ENCODE peak calls at places on chromosomes 13 and 19, in eight cellular contexts. X, J, M, U, L, B, V and A are unnamed samples.

GRCh38 chr13:90645582-90645981 is 701.9 kb upstream of the MIR17HG start:
- DNase-seq in X (no peak), J (no peak), M (no peak), U (no peak), L (no peak), B (no peak), V (no peak), A (no peak)

GRCh38 chr19:13804830-13805683 is 9.8 kb downstream of the ZSWIM4 start:
- DNase-seq in X (no peak), J (no peak), M (no peak), U (no peak), L (no peak), B (no peak), V (no peak), A (no peak)

GRCh38 chr13:20997301-20998061 is 63.9 kb downstream of the LATS2 start:
- DNase-seq in X (no peak), J (no peak), M (no peak), U (peak), L (peak), B (peak), V (no peak), A (no peak)

GRCh38 chr13:28719656-28720055 is 886 bp upstream of the SLC46A3 start:
- DNase-seq in X (no peak), J (no peak), M (no peak), U (no peak), L (peak), B (peak), V (no peak), A (no peak)

GRCh38 chr13:22103046-22103445 is 432.2 kb downstream of the FGF9 start:
- DNase-seq in X (no peak), J (no peak), M (no peak), U (no peak), L (no peak), B (no peak), V (no peak), A (no peak)

GRCh38 chr19:30522359-30522758 is 150.2 kb downstream of the ZNF536 start:
- DNase-seq in X (no peak), J (no peak), M (no peak), U (no peak), L (no peak), B (no peak), V (no peak), A (no peak)

GRCh38 chr13:97235549-97236206 is 13.5 kb downstream of the MBNL2 start:
- DNase-seq in X (no peak), J (no peak), M (no peak), U (peak), L (no peak), B (no peak), V (no peak), A (no peak)

GRCh38 chr19:53991224-53992113 is at the start of gene CACNG6:
- DNase-seq in X (no peak), J (no peak), M (no peak), U (no peak), L (no peak), B (peak), V (no peak), A (no peak)

GRCh38 chr13:97307882-97308624 is 85.9 kb downstream of the MBNL2 start:
- DNase-seq in X (no peak), J (no peak), M (no peak), U (peak), L (peak), B (peak), V (no peak), A (no peak)

GRCh38 chr19:45446944-45447343 is 20.9 kb upstream of the FOSB start:
- DNase-seq in X (no peak), J (no peak), M (no peak), U (no peak), L (no peak), B (no peak), V (no peak), A (no peak)

GRCh38 chr13:23673354-23673753 is 103.1 kb downstream of the TNFRSF19 start:
- DNase-seq in X (no peak), J (peak), M (no peak), U (peak), L (peak), B (peak), V (no peak), A (no peak)

GRCh38 chr19:19152668-19153384 is 14.5 kb upstream of the TMEM161A start:
- DNase-seq in X (no peak), J (no peak), M (no peak), U (no peak), L (no peak), B (no peak), V (no peak), A (no peak)

GRCh38 chr19:19155495-19156219 is 14.4 kb downstream of the MEF2B start:
- DNase-seq in X (no peak), J (no peak), M (peak), U (no peak), L (no peak), B (no peak), V (no peak), A (no peak)

GRCh38 chr19:19151418-19151817 is 13.1 kb upstream of the TMEM161A start:
- DNase-seq in X (no peak), J (no peak), M (no peak), U (no peak), L (no peak), B (no peak), V (no peak), A (no peak)

GRCh38 chr19:19157808-19158207 is 12.3 kb downstream of the MEF2B start:
- DNase-seq in X (no peak), J (no peak), M (no peak), U (no peak), L (no peak), B (no peak), V (no peak), A (no peak)

GRCh38 chr19:19154768-19155494 is 15.1 kb downstream of the MEF2B start:
- DNase-seq in X (no peak), J (no peak), M (no peak), U (no peak), L (no peak), B (no peak), V (no peak), A (no peak)
- TF ChIP-seq CTCF in X (no peak), J (no peak), M (no peak), U (no peak), L (no peak), B (no peak), V (no peak), A (no peak)

DNA sequence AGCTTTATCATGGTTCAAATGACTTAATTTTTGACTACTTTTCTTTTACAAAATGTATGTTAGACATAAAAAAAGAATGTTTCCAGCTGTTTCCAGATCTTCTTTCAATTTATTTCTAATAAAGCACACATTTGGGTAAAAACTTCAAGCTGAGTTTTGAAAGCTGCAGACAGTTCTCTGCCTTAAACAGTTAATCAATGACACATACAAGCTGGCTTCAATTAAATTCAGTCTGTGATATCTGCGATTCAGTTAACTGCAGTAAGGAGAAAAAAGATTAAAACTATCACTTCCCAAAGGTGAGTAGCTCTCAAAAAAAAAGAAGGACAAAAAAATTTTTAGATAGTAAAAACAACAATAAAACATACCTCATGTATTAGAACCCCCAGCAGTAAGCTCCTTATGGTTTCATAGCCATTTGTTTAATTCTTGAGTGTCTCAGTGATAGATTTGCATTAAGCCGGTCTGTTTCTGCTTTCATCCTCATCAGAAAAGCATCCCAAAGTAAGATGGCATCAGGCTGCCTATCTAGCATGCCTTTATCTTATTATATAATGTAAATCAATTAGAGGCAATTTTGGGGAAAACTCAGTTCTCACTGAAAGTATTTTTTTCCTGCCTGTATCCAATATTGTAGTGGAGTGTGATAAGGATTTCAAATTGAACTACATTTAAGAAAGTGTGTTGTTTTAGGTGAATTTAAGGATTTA is 81.8 kb upstream of the STARD13 start:
- DNase-seq in X (no peak), J (no peak), M (no peak), U (no peak), L (no peak), B (no peak), V (no peak), A (no peak)
- TF ChIP-seq CTCF in X (no peak), J (no peak), M (no peak), U (no peak), L (no peak), B (no peak), V (no peak), A (no peak)

GRCh38 chr13:66689037-66689619 is 541.0 kb downstream of the PCDH9 start:
- DNase-seq in X (no peak), J (no peak), M (no peak), U (no peak), L (no peak), B (peak), V (no peak), A (no peak)
- TF ChIP-seq CTCF in X (peak), J (no peak), M (peak), U (no peak), L (peak), B (peak), V (no peak), A (no peak)

GRCh38 chr13:99414048-99414995 is 87.0 kb upstream of the TM9SF2 start:
- DNase-seq in X (no peak), J (no peak), M (no peak), U (no peak), L (no peak), B (no peak), V (no peak), A (no peak)
- TF ChIP-seq CTCF in X (no peak), J (no peak), M (no peak), U (no peak), L (no peak), B (no peak), V (no peak), A (no peak)

GRCh38 chr19:33394723-33395560 is 21.4 kb downstream of the CEBPG start:
- DNase-seq in X (no peak), J (peak), M (no peak), U (no peak), L (no peak), B (no peak), V (no peak), A (no peak)

GRCh38 chr19:33392341-33393285 is 19.1 kb downstream of the CEBPG start:
- DNase-seq in X (no peak), J (peak), M (no peak), U (no peak), L (no peak), B (no peak), V (no peak), A (no peak)

GRCh38 chr19:33394006-33394722 is 20.7 kb downstream of the CEBPG start:
- DNase-seq in X (no peak), J (peak), M (no peak), U (no peak), L (peak), B (peak), V (peak), A (no peak)

GRCh38 chr19:33391631-33392249 is 18.2 kb downstream of the CEBPG start:
- DNase-seq in X (no peak), J (no peak), M (no peak), U (no peak), L (no peak), B (no peak), V (no peak), A (no peak)

DNA sequence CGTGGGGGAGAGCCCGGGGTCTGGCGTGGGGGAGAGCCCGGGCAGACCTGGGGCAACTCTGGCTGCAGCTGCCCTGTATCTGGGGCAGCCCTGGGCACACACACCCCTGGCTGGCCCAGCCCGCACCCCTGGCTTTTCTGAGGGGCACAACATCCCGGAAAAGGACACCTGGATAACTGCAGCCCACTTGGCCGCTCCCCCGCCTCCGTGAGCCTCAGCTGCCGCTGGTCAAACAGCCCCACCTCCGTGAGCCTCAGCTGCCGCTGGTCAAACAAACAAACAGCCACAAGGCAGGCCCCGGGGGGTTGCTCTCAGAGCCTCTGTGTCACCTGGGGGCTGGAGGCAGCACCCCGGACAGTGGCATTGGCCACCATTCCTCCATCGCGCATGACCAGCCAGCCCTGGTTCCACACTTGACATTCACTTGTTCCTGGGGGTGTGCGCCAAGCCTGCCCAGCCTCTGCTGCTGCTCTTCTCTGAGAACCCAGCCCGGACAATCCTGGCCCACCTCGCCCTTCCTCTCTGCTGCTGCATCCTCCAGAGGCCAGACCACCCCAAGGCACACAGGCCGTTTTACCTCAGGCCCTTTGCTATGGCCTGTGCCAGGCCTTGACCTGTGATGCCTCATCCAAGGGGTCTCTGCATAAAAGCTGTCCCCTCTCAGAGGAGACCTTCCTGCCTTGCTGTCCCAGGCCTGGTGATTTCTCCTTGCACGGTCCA is 19.9 kb downstream of the CEBPG start:
- DNase-seq in X (no peak), J (peak), M (no peak), U (no peak), L (no peak), B (no peak), V (no peak), A (no peak)
- TF ChIP-seq CTCF in X (no peak), J (no peak), M (no peak), U (no peak), L (no peak), B (no peak), V (no peak), A (no peak)

GRCh38 chr19:8611391-8611883 is 922 bp upstream of the ADAMTS10 start:
- DNase-seq in X (no peak), J (peak), M (no peak), U (no peak), L (no peak), B (peak), V (no peak), A (no peak)

GRCh38 chr19:8610041-8610927 is at the start of gene ADAMTS10:
- DNase-seq in X (no peak), J (peak), M (no peak), U (no peak), L (peak), B (peak), V (peak), A (peak)

GRCh38 chr19:8610928-8611284 is 391 bp upstream of the ADAMTS10 start:
- DNase-seq in X (no peak), J (no peak), M (no peak), U (no peak), L (no peak), B (no peak), V (no peak), A (no peak)

GRCh38 chr19:8608858-8609209 is 1.7 kb downstream of the ADAMTS10 start:
- DNase-seq in X (no peak), J (no peak), M (no peak), U (no peak), L (no peak), B (no peak), V (no peak), A (no peak)

GRCh38 chr19:8609210-8610040 is 1.1 kb downstream of the ADAMTS10 start:
- DNase-seq in X (peak), J (peak), M (no peak), U (peak), L (peak), B (peak), V (no peak), A (no peak)
- TF ChIP-seq CTCF in X (peak), J (no peak), M (no peak), U (no peak), L (peak), B (peak), V (no peak), A (no peak)

GRCh38 chr13:110714798-110715394 is 1.4 kb downstream of the ING1 start:
- DNase-seq in X (peak), J (peak), M (no peak), U (peak), L (peak), B (peak), V (peak), A (peak)

GRCh38 chr13:110713642-110713952 is at the start of gene ING1:
- DNase-seq in X (no peak), J (no peak), M (no peak), U (no peak), L (no peak), B (no peak), V (no peak), A (no peak)

GRCh38 chr13:110712849-110713641 is 455 bp upstream of the ING1 start:
- DNase-seq in X (peak), J (peak), M (peak), U (peak), L (peak), B (peak), V (peak), A (peak)

GRCh38 chr13:110715395-110716234 is 2.1 kb downstream of the ING1 start:
- DNase-seq in X (peak), J (peak), M (peak), U (peak), L (peak), B (peak), V (peak), A (peak)

GRCh38 chr13:110713981-110714797 is 689 bp downstream of the ING1 start:
- DNase-seq in X (no peak), J (peak), M (no peak), U (peak), L (peak), B (peak), V (no peak), A (peak)
- TF ChIP-seq CTCF in X (no peak), J (no peak), M (peak), U (no peak), L (no peak), B (no peak), V (no peak), A (no peak)